ENCODE peak calls at places on chromosomes 1 and 21, in seven cellular contexts. J, S, I, W, E, C and Q are unnamed samples.

GRCh38 chr21:33799378-33800090 is 116.1 kb downstream of the ATP5PO start:
- DNase-seq in E (no peak), I (no peak), C (no peak), S (no peak), J (no peak), W (no peak), Q (no peak)

GRCh38 chr21:44305691-44306090 is 5.8 kb downstream of the PFKL start:
- DNase-seq in S (no peak), I (no peak), C (no peak), J (no peak), W (no peak), E (no peak), Q (no peak)

GRCh38 chr1:184664042-184664659 is 90.5 kb downstream of the EDEM3 start:
- DNase-seq in I (peak; percentile 9), E (peak; percentile 36), C (peak; percentile 5), W (peak; percentile 15), J (peak; percentile 63), S (peak; percentile 86), Q (peak; percentile 8)

GRCh38 chr21:36654796-36655325 is 44.1 kb upstream of the SIM2 start:
- DNase-seq in E (no peak), I (no peak), J (no peak), S (no peak), W (no peak), C (no peak), Q (no peak)

GRCh38 chr1:17122449-17123194 is 3.4 kb upstream of the PADI2 start:
- DNase-seq in S (peak; percentile 41), E (no peak), J (peak; percentile 76), C (no peak), I (no peak), W (no peak), Q (no peak)

GRCh38 chr1:24126023-24126671 is 14.2 kb upstream of the MYOM3 start:
- DNase-seq in J (no peak), W (no peak), I (no peak), S (no peak), C (no peak), E (peak; percentile 21), Q (no peak)

GRCh38 chr21:45309069-45309521 is 21.4 kb upstream of the POFUT2 start:
- DNase-seq in W (no peak), E (no peak), J (peak; percentile 90), S (peak; percentile 86), C (peak; percentile 34), I (peak; percentile 43), Q (no peak)

GRCh38 chr1:245235156-245235555 is 80.4 kb downstream of the KIF26B start:
- DNase-seq in I (no peak), E (no peak), J (no peak), C (no peak), W (no peak), S (no peak), Q (no peak)

GRCh38 chr1:181104790-181105133 is 16.3 kb downstream of the IER5 start:
- DNase-seq in J (peak; percentile 51), C (peak; percentile 23), E (no peak), S (no peak), I (peak; percentile 42), W (no peak), Q (no peak)

GRCh38 chr1:80075351-80075750 is 1068.8 kb upstream of the ADGRL4 start:
- DNase-seq in I (no peak), J (no peak), S (no peak), E (no peak), C (no peak), W (no peak), Q (no peak)

GRCh38 chr1:154819628-154820590 is 50.2 kb downstream of the KCNN3 start:
- DNase-seq in W (no peak), E (no peak), I (no peak), J (no peak), C (no peak), S (no peak), Q (no peak)

GRCh38 chr1:198056255-198056654 is 100.5 kb upstream of the NEK7 start:
- DNase-seq in W (no peak), I (no peak), C (no peak), E (no peak), S (no peak), J (no peak), Q (no peak)

GRCh38 chr1:166906647-166907046 is 30.6 kb upstream of the TADA1 start:
- DNase-seq in C (no peak), W (no peak), E (no peak), J (no peak), I (no peak), S (no peak), Q (no peak)

GRCh38 chr1:42173961-42174715 is 9.6 kb upstream of the GUCA2A start:
- DNase-seq in S (no peak), E (peak; percentile 65), I (no peak), J (no peak), W (no peak), C (no peak), Q (no peak)

GRCh38 chr1:155168456-155169210 is 4.5 kb downstream of the KRTCAP2 start:
- DNase-seq in C (no peak), W (no peak), S (peak; percentile 30), I (no peak), J (no peak), E (no peak), Q (no peak)

GRCh38 chr1:10945988-10946387 is 66.5 kb upstream of the TARDBP start:
- DNase-seq in C (no peak), S (no peak), I (no peak), J (no peak), E (no peak), W (no peak), Q (no peak)

GRCh38 chr21:45226540-45227326 is 61.0 kb downstream of the POFUT2 start:
- DNase-seq in J (peak; percentile 19), E (no peak), C (no peak), W (no peak), I (no peak), S (no peak), Q (no peak)

GRCh38 chr1:20233394-20233793 is 47.1 kb upstream of the PLA2G2C start:
- DNase-seq in S (no peak), J (peak; percentile 28), W (no peak), I (no peak), E (peak; percentile 16), C (no peak), Q (no peak)